ENCODE peak calls at places on chromosome 9, in four cellular contexts. I, Q, D and H are unnamed samples.

GRCh38 chr9:93143830-93144530 is 9.9 kb upstream of the NINJ1 start:
- DNase-seq in I (peak; percentile 47), Q (no peak), D (no peak), H (no peak)

GRCh38 chr9:132283863-132284262 is 70.9 kb downstream of the SETX start:
- DNase-seq in I (no peak), Q (no peak), D (peak; percentile 29), H (no peak)

GRCh38 chr9:71683598-71684235 is 84.6 kb downstream of the CEMIP2 start:
- DNase-seq in I (no peak), Q (peak; percentile 49), D (peak; percentile 67), H (peak; percentile 82)

GRCh38 chr9:89178162-89179120 is at the start of gene SHC3:
- DNase-seq in I (no peak), Q (peak; percentile 62), D (peak; percentile 63), H (peak; percentile 83)

GRCh38 chr9:71931166-71931565 is 19.7 kb downstream of the C9orf85 start:
- DNase-seq in I (no peak), Q (no peak), D (no peak), H (no peak)

GRCh38 chr9:27183701-27184100 is 74.7 kb downstream of the TEK start:
- DNase-seq in I (no peak), Q (no peak), D (peak; percentile 32), H (no peak)

GRCh38 chr9:92767078-92768054 is 2.7 kb upstream of the BICD2 start:
- DNase-seq in I (no peak), Q (no peak), D (no peak), H (no peak)

GRCh38 chr9:21481470-21482057 is 549 bp downstream of the IFNE start:
- DNase-seq in I (no peak), Q (no peak), D (no peak), H (no peak)

GRCh38 chr9:8895498-8896224 is 1096.1 kb upstream of the DMAC1 start:
- DNase-seq in I (peak; percentile 43), Q (peak; percentile 72), D (peak; percentile 75), H (no peak)

GRCh38 chr9:136681945-136682699 is 5.1 kb downstream of the AGPAT2 start:
- DNase-seq in I (no peak), Q (no peak), D (no peak), H (no peak)

GRCh38 chr9:4260661-4261060 is 39.2 kb downstream of the GLIS3 start:
- DNase-seq in I (no peak), Q (no peak), D (no peak), H (no peak)

GRCh38 chr9:110123364-110124095 is 84.4 kb downstream of the C9orf152 start:
- DNase-seq in I (no peak), Q (no peak), D (peak; percentile 58), H (no peak)

GRCh38 chr9:82421498-82421897 is 432.9 kb downstream of the SPATA31D1 start:
- DNase-seq in I (no peak), Q (no peak), D (no peak), H (no peak)

GRCh38 chr9:4706971-4707622 is 27.7 kb downstream of the CDC37L1 start:
- DNase-seq in I (no peak), Q (no peak), D (no peak), H (no peak)

GRCh38 chr9:136138566-136138965 is 19.9 kb upstream of the TMEM250 start:
- DNase-seq in I (no peak), Q (peak; percentile 91), D (peak; percentile 4), H (peak; percentile 95)

GRCh38 chr9:111926421-111926875 is 29.8 kb downstream of the UGCG start:
- DNase-seq in I (peak; percentile 95), Q (no peak), D (peak; percentile 68), H (no peak)

GRCh38 chr9:95477441-95477840 is 39.3 kb downstream of the PTCH1 start:
- DNase-seq in I (no peak), Q (peak; percentile 52), D (no peak), H (no peak)

GRCh38 chr9:20815923-20816703 is 132.1 kb downstream of the FOCAD start:
- DNase-seq in I (no peak), Q (no peak), D (no peak), H (no peak)

GRCh38 chr9:127558581-127559246 is 53.4 kb upstream of the STXBP1 start:
- DNase-seq in I (no peak), Q (no peak), D (no peak), H (no peak)
- H3K9ac ChIP-seq in I (no peak overlapping the region), Q (no peak overlapping the region), D (peak overlapping the region; percentile 13), H (no peak overlapping the region)

GRCh38 chr9:114397848-114398605 is 10.2 kb upstream of the AKNA start:
- DNase-seq in I (peak; percentile 95), Q (peak; percentile 98), D (peak; percentile 93), H (peak; percentile 99)

GRCh38 chr9:114395196-114395595 is 7.4 kb upstream of the AKNA start:
- DNase-seq in I (no peak), Q (no peak), D (no peak), H (no peak)

GRCh38 chr9:114397219-114397847 is 9.6 kb upstream of the AKNA start:
- DNase-seq in I (no peak), Q (no peak), D (peak; percentile 32), H (peak; percentile 40)

GRCh38 chr9:114395768-114396167 is 8.0 kb upstream of the AKNA start:
- DNase-seq in I (no peak), Q (no peak), D (no peak), H (no peak)

DNA sequence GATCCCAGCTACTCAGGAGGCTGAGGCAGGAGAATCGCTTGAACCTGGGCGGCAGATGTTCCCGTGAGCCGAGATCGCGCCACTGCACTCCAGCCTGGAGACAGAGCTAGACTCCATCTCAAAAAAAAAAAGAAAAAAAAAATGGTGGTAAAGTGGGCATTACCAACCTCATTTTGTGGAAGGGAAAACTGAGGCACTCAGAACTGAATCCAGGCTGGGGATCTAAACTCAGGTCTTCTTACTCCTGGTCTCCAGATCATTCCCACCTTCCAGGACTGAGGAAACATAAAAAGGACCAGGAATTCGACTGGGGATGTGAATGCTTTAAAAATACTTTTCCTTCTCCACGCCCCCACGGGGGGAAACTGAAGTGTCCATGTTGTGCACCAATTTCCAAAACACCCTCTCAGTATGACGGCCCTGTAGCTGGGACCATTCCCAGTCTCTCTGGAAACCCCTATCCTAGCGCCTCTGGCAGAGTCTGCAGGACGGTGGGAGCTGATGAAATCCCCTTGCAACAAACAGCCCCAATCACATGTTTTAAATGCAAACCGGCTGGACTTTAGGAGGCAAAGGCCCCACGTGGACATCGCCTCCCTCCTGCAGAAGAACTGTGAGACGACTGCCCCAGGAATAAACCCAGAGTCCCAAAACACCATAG is 8.9 kb upstream of the AKNA start:
- DNase-seq in I (no peak), Q (peak; percentile 54), D (peak; percentile 97), H (no peak)
- H3K9ac ChIP-seq in I (peak overlapping the region; percentile 98), Q (no peak overlapping the region), D (no peak overlapping the region), H (no peak overlapping the region)

DNA sequence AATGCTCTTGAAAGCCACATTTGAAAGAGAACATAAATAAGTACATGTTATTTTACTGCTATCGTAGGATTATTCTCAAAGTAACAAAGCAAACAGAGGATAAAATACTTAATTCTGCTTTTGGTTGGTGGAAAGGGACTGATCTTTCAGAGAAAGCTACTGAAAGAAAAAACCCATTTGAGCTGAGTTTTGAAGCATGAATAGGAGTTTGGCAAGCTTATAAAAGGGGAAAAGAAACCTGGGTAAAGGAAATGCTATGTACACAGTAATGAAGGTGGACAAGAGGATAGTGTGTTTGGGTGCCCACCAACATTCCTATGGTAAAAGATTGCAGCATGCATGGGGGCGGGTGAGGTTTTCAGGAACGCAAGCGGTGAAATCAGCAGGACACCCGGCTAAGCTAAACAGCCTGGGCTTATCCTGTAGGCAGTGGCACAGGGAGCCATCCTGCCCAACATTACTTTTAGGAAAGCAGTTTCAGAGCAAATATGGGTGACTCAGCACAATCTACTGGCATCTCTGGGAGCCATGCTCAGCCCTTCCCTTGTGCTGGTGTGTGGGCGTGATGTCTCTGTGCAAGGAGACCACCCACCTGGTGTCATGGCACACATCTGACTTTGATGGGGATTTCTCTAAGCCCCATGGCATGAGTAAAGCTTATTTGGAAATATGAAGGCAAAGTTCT is 673.9 kb upstream of the KLF4 start:
- DNase-seq in I (no peak), Q (peak; percentile 40), D (peak; percentile 32), H (no peak)
- H3K9ac ChIP-seq in I (no peak overlapping the region), Q (no peak overlapping the region), D (no peak overlapping the region), H (no peak overlapping the region)

GRCh38 chr9:86605303-86605702 is 251.1 kb upstream of the TUT7 start:
- DNase-seq in I (no peak), Q (no peak), D (no peak), H (no peak)
- H3K9ac ChIP-seq in I (no peak overlapping the region), Q (no peak overlapping the region), D (no peak overlapping the region), H (no peak overlapping the region)

DNA sequence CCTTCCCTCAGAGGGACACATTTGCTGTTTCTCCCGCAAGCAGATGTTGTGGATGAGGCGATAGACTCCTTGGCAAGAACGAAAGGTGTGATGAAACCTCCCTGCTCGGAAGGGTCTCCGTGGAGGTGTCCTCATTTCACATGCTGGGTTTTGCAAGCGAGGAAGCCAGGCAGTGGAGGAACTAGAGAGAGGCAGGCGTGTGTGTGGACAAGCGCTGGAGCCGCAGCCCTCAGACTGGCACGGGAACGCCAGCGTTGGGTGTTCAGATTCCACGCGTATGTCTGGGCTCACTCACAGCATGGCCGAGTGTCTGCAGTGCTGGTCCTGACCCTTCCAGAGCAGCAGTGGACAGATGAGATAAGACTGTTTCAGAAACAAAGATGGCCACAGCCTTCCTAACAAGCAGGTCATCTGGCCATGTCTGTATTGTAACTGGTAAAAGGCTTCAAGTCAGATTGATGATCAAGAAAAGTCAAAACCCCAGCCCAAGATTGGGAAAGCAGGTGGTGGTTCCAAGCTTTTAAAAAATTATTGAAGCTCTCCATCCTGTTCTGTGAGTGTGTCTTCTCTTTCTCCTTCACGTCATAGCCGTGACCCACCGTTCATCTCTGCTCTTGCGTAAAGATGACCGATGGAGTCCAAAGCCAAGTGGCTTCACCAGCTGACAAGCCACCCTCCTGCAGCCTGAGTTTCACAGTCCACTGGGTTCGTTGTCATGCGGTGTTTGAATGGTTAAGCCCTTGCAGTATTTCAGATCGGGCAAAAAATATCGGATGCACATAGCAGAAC is 34.9 kb upstream of the NCS1 start:
- DNase-seq in I (no peak), Q (no peak), D (peak; percentile 17), H (peak; percentile 55)
- H3K9ac ChIP-seq in I (no peak overlapping the region), Q (no peak overlapping the region), D (no peak overlapping the region), H (no peak overlapping the region)

GRCh38 chr9:129838707-129839259 is 3.5 kb downstream of the USP20 start:
- DNase-seq in I (no peak), Q (no peak), D (peak; percentile 47), H (no peak)

GRCh38 chr9:129835128-129835859 is at the start of the genes C9orf78 and USP20:
- DNase-seq in I (peak; percentile 98), Q (peak; percentile 100), D (peak; percentile 92), H (peak; percentile 98)

GRCh38 chr9:129835860-129836223 is 584 bp downstream of the USP20 start:
- DNase-seq in I (peak; percentile 51), Q (peak; percentile 85), D (no peak), H (no peak)

GRCh38 chr9:129834489-129835127 is 467 bp downstream of the C9orf78 start:
- DNase-seq in I (no peak), Q (peak; percentile 15), D (no peak), H (no peak)

GRCh38 chr9:129836342-129837007 is 1.2 kb downstream of the USP20 start:
- DNase-seq in I (no peak), Q (peak; percentile 11), D (no peak), H (no peak)
- H3K9ac ChIP-seq in I (peak overlapping the region; percentile 87), Q (no peak overlapping the region), D (peak overlapping the region; percentile 76), H (no peak overlapping the region)